ENCODE peak calls at places on chromosomes 6 and 20, in eight cellular contexts. One of them, this sample, is unnamed.

GRCh38 chr20:59661621-59662020 is 57.3 kb downstream of the PHACTR3 start:
- DNase-seq in psoas muscle: no peak
- DNase-seq in ovary: no peak
- DNase-seq in cardiac muscle cell: no peak
- DNase-seq in heart right ventricle: no peak
- DNase-seq in HepG2: no peak
- DNase-seq in heart left ventricle: no peak
- DNase-seq in GM23338: no peak
- DNase-seq in this sample: peak; percentile 46

GRCh38 chr6:38131527-38131965 is 312.0 kb downstream of the ZFAND3 start:
- DNase-seq in heart left ventricle: no peak
- DNase-seq in heart right ventricle: no peak
- DNase-seq in GM23338: no peak
- DNase-seq in cardiac muscle cell: no peak
- DNase-seq in ovary: no peak
- DNase-seq in HepG2: no peak
- DNase-seq in psoas muscle: no peak
- DNase-seq in this sample: no peak

GRCh38 chr20:5316188-5317158 is at the start of gene PROKR2:
- DNase-seq in cardiac muscle cell: peak; percentile 43
- DNase-seq in GM23338: peak; percentile 86
- DNase-seq in ovary: no peak
- DNase-seq in psoas muscle: no peak
- DNase-seq in HepG2: no peak
- DNase-seq in heart right ventricle: peak; percentile 11
- DNase-seq in heart left ventricle: no peak
- DNase-seq in this sample: no peak

GRCh38 chr6:125981566-125982185 is 4.7 kb upstream of the TRMT11 start:
- DNase-seq in HepG2: no peak
- DNase-seq in psoas muscle: no peak
- DNase-seq in heart right ventricle: no peak
- DNase-seq in ovary: no peak
- DNase-seq in GM23338: no peak
- DNase-seq in heart left ventricle: no peak
- DNase-seq in cardiac muscle cell: no peak
- DNase-seq in this sample: no peak

GRCh38 chr20:56916345-56916622 is 287.2 kb downstream of the TFAP2C start:
- DNase-seq in GM23338: no peak
- DNase-seq in psoas muscle: no peak
- DNase-seq in cardiac muscle cell: no peak
- DNase-seq in ovary: no peak
- DNase-seq in heart left ventricle: no peak
- DNase-seq in heart right ventricle: no peak
- DNase-seq in HepG2: no peak
- DNase-seq in this sample: no peak

GRCh38 chr6:87366428-87366827 is 21.8 kb downstream of the C6orf163 start:
- DNase-seq in psoas muscle: no peak
- DNase-seq in HepG2: no peak
- DNase-seq in heart left ventricle: no peak
- DNase-seq in cardiac muscle cell: no peak
- DNase-seq in ovary: no peak
- DNase-seq in GM23338: no peak
- DNase-seq in heart right ventricle: no peak
- DNase-seq in this sample: no peak

GRCh38 chr6:122995930-122996796 is at the start of gene CLVS2:
- DNase-seq in heart right ventricle: peak; percentile 7
- DNase-seq in GM23338: peak; percentile 89
- DNase-seq in HepG2: no peak
- DNase-seq in heart left ventricle: no peak
- DNase-seq in psoas muscle: peak; percentile 44
- DNase-seq in cardiac muscle cell: peak; percentile 68
- DNase-seq in ovary: no peak
- DNase-seq in this sample: no peak

GRCh38 chr6:33095681-33096080 is 19.9 kb downstream of the HLA-DPB1 start:
- DNase-seq in psoas muscle: no peak
- DNase-seq in heart left ventricle: no peak
- DNase-seq in GM23338: no peak
- DNase-seq in HepG2: no peak
- DNase-seq in ovary: no peak
- DNase-seq in heart right ventricle: no peak
- DNase-seq in cardiac muscle cell: no peak
- DNase-seq in this sample: no peak

GRCh38 chr20:10716855-10717254 is 43.1 kb upstream of the JAG1 start:
- DNase-seq in cardiac muscle cell: no peak
- DNase-seq in ovary: no peak
- DNase-seq in heart left ventricle: no peak
- DNase-seq in HepG2: peak; percentile 46
- DNase-seq in psoas muscle: no peak
- DNase-seq in heart right ventricle: no peak
- DNase-seq in GM23338: no peak
- DNase-seq in this sample: no peak

GRCh38 chr20:23078994-23079364 is 7.1 kb downstream of the CD93 start:
- DNase-seq in cardiac muscle cell: peak; percentile 32
- DNase-seq in heart right ventricle: no peak
- DNase-seq in GM23338: peak; percentile 73
- DNase-seq in ovary: no peak
- DNase-seq in psoas muscle: no peak
- DNase-seq in heart left ventricle: no peak
- DNase-seq in HepG2: peak; percentile 16
- DNase-seq in this sample: no peak

GRCh38 chr6:81376745-81377144 is 375.7 kb downstream of the TENT5A start:
- DNase-seq in cardiac muscle cell: no peak
- DNase-seq in ovary: no peak
- DNase-seq in GM23338: no peak
- DNase-seq in psoas muscle: no peak
- DNase-seq in heart left ventricle: no peak
- DNase-seq in heart right ventricle: no peak
- DNase-seq in HepG2: no peak
- DNase-seq in this sample: no peak

GRCh38 chr6:7899046-7899888 is 11.3 kb downstream of the TXNDC5 start:
- DNase-seq in GM23338: peak; percentile 22
- DNase-seq in heart right ventricle: no peak
- DNase-seq in ovary: no peak
- DNase-seq in HepG2: peak; percentile 50
- DNase-seq in cardiac muscle cell: no peak
- DNase-seq in psoas muscle: no peak
- DNase-seq in heart left ventricle: no peak
- DNase-seq in this sample: no peak
- TF ChIP-seq CTCF in GM23338: no peak
- TF ChIP-seq CTCF in heart right ventricle: no peak
- TF ChIP-seq CTCF in ovary: no peak
- TF ChIP-seq CTCF in HepG2: peak; percentile 67
- TF ChIP-seq CTCF in cardiac muscle cell: no peak
- TF ChIP-seq CTCF in psoas muscle: no peak
- TF ChIP-seq CTCF in heart left ventricle: no peak
- TF ChIP-seq CTCF in this sample: no peak

GRCh38 chr6:129700666-129701065 is 9.3 kb downstream of the ARHGAP18 start:
- DNase-seq in HepG2: no peak
- DNase-seq in heart right ventricle: no peak
- DNase-seq in ovary: no peak
- DNase-seq in GM23338: no peak
- DNase-seq in heart left ventricle: no peak
- DNase-seq in psoas muscle: no peak
- DNase-seq in cardiac muscle cell: no peak
- DNase-seq in this sample: no peak
- H3K27ac ChIP-seq in HepG2: peak overlapping the region; percentile 6
- H3K27ac ChIP-seq in heart right ventricle: no peak overlapping the region
- H3K27ac ChIP-seq in ovary: no peak overlapping the region
- H3K27ac ChIP-seq in GM23338: no peak overlapping the region
- H3K27ac ChIP-seq in heart left ventricle: no peak overlapping the region
- H3K27ac ChIP-seq in psoas muscle: peak overlapping the region; percentile 44
- H3K27ac ChIP-seq in cardiac muscle cell: no peak overlapping the region
- H3K27ac ChIP-seq in this sample: no peak overlapping the region

GRCh38 chr20:47370214-47370613 is 13.7 kb upstream of the ZMYND8 start:
- DNase-seq in GM23338: no peak
- DNase-seq in heart left ventricle: no peak
- DNase-seq in cardiac muscle cell: no peak
- DNase-seq in ovary: no peak
- DNase-seq in psoas muscle: no peak
- DNase-seq in heart right ventricle: no peak
- DNase-seq in HepG2: no peak
- DNase-seq in this sample: no peak

GRCh38 chr20:47370850-47371782 is 14.6 kb upstream of the ZMYND8 start:
- DNase-seq in HepG2: peak; percentile 70
- DNase-seq in GM23338: peak; percentile 81
- DNase-seq in ovary: no peak
- DNase-seq in heart left ventricle: no peak
- DNase-seq in heart right ventricle: no peak
- DNase-seq in cardiac muscle cell: no peak
- DNase-seq in psoas muscle: no peak
- DNase-seq in this sample: no peak

GRCh38 chr20:47365023-47365764 is 8.7 kb upstream of the ZMYND8 start:
- DNase-seq in heart right ventricle: no peak
- DNase-seq in HepG2: no peak
- DNase-seq in psoas muscle: peak; percentile 6
- DNase-seq in GM23338: no peak
- DNase-seq in ovary: no peak
- DNase-seq in heart left ventricle: no peak
- DNase-seq in cardiac muscle cell: no peak
- DNase-seq in this sample: no peak

GRCh38 chr20:47373206-47373722 is 16.8 kb upstream of the ZMYND8 start:
- DNase-seq in cardiac muscle cell: no peak
- DNase-seq in psoas muscle: no peak
- DNase-seq in GM23338: no peak
- DNase-seq in heart right ventricle: no peak
- DNase-seq in ovary: no peak
- DNase-seq in heart left ventricle: no peak
- DNase-seq in HepG2: no peak
- DNase-seq in this sample: no peak

GRCh38 chr20:47368301-47368700 is 11.8 kb upstream of the ZMYND8 start:
- DNase-seq in heart right ventricle: no peak
- DNase-seq in HepG2: no peak
- DNase-seq in heart left ventricle: no peak
- DNase-seq in GM23338: peak; percentile 40
- DNase-seq in cardiac muscle cell: no peak
- DNase-seq in psoas muscle: peak; percentile 25
- DNase-seq in ovary: no peak
- DNase-seq in this sample: no peak
- H3K4me3 ChIP-seq in heart right ventricle: no peak overlapping the region
- H3K4me3 ChIP-seq in HepG2: no peak overlapping the region
- H3K4me3 ChIP-seq in heart left ventricle: no peak overlapping the region
- H3K4me3 ChIP-seq in GM23338: peak overlapping the region; percentile 54
- H3K4me3 ChIP-seq in cardiac muscle cell: no peak overlapping the region
- H3K4me3 ChIP-seq in psoas muscle: no peak overlapping the region
- H3K4me3 ChIP-seq in ovary: no peak overlapping the region
- H3K4me3 ChIP-seq in this sample: no peak overlapping the region

GRCh38 chr6:165806126-165806810 is 143.2 kb upstream of the PDE10A start:
- DNase-seq in ovary: no peak
- DNase-seq in GM23338: no peak
- DNase-seq in heart left ventricle: peak; percentile 36
- DNase-seq in cardiac muscle cell: no peak
- DNase-seq in psoas muscle: no peak
- DNase-seq in heart right ventricle: no peak
- DNase-seq in HepG2: no peak
- DNase-seq in this sample: no peak
- TF ChIP-seq CTCF in ovary: no peak
- TF ChIP-seq CTCF in GM23338: no peak
- TF ChIP-seq CTCF in heart left ventricle: no peak
- TF ChIP-seq CTCF in cardiac muscle cell: no peak
- TF ChIP-seq CTCF in psoas muscle: no peak
- TF ChIP-seq CTCF in heart right ventricle: no peak
- TF ChIP-seq CTCF in HepG2: no peak
- TF ChIP-seq CTCF in this sample: no peak

GRCh38 chr20:3239867-3240775 is 1.1 kb upstream of the SLC4A11 start:
- DNase-seq in HepG2: no peak
- DNase-seq in GM23338: peak; percentile 60
- DNase-seq in cardiac muscle cell: no peak
- DNase-seq in heart right ventricle: no peak
- DNase-seq in ovary: no peak
- DNase-seq in psoas muscle: no peak
- DNase-seq in heart left ventricle: no peak
- DNase-seq in this sample: no peak
- H3K27ac ChIP-seq in HepG2: no peak overlapping the region
- H3K27ac ChIP-seq in GM23338: no peak overlapping the region
- H3K27ac ChIP-seq in cardiac muscle cell: no peak overlapping the region
- H3K27ac ChIP-seq in heart right ventricle: no peak overlapping the region
- H3K27ac ChIP-seq in ovary: no peak overlapping the region
- H3K27ac ChIP-seq in psoas muscle: no peak overlapping the region
- H3K27ac ChIP-seq in heart left ventricle: peak overlapping the region; percentile 8
- H3K27ac ChIP-seq in this sample: no peak overlapping the region

GRCh38 chr6:26329763-26330511 is 35.1 kb upstream of the BTN3A2 start:
- DNase-seq in heart left ventricle: no peak
- DNase-seq in psoas muscle: no peak
- DNase-seq in GM23338: peak; percentile 68
- DNase-seq in cardiac muscle cell: no peak
- DNase-seq in ovary: no peak
- DNase-seq in heart right ventricle: no peak
- DNase-seq in HepG2: peak; percentile 68
- DNase-seq in this sample: no peak

GRCh38 chr6:26328265-26328844 is 36.6 kb upstream of the BTN3A2 start:
- DNase-seq in ovary: no peak
- DNase-seq in heart right ventricle: no peak
- DNase-seq in heart left ventricle: no peak
- DNase-seq in psoas muscle: no peak
- DNase-seq in GM23338: no peak
- DNase-seq in HepG2: no peak
- DNase-seq in cardiac muscle cell: no peak
- DNase-seq in this sample: no peak

GRCh38 chr6:26324295-26324727 is 40.7 kb upstream of the BTN3A2 start:
- DNase-seq in GM23338: no peak
- DNase-seq in HepG2: peak; percentile 84
- DNase-seq in psoas muscle: no peak
- DNase-seq in heart left ventricle: no peak
- DNase-seq in cardiac muscle cell: no peak
- DNase-seq in heart right ventricle: no peak
- DNase-seq in ovary: no peak
- DNase-seq in this sample: no peak

GRCh38 chr6:26330835-26331808 is 33.9 kb upstream of the BTN3A2 start:
- DNase-seq in HepG2: peak; percentile 73
- DNase-seq in psoas muscle: no peak
- DNase-seq in GM23338: peak; percentile 73
- DNase-seq in heart right ventricle: no peak
- DNase-seq in cardiac muscle cell: no peak
- DNase-seq in ovary: no peak
- DNase-seq in heart left ventricle: no peak
- DNase-seq in this sample: no peak

DNA sequence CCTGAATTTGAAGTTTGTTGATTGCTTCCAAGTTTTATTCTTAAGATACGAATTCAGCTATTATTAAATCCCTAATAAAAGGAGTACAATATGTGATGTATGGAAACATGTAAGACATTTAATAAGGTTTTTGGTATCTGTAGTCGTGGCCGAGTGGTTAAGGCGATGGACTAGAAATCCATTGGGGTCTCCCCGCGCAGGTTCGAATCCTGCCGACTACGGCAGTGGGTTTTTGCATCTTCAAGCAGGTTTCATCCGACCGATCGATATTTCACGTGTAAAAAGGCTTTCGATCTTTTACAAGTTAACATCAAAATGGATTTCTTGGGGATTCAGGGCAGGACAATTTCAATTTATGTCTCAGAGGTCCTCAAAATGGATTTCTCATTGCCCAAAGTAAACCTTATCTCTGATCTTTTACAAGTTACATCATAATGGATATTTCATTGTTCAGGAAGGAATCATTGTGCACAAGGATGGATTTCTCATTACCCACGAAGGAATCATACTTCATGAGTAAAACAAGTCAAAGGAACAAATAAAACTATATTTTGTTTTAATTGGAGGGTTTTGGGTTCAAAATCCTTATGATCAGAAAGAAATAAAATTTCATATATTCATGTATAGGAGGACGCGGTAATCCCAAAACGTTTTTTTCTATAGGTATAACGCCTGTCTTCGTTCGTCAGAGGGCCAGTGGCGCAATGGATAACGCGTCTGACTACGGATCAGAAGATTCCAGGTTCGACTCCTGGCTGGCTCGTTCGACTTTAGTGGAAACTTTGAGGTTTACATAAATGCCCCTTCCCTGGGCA is 37.3 kb upstream of the BTN3A2 start:
- DNase-seq in heart left ventricle: no peak
- DNase-seq in heart right ventricle: no peak
- DNase-seq in psoas muscle: no peak
- DNase-seq in HepG2: peak; percentile 88
- DNase-seq in ovary: peak; percentile 57
- DNase-seq in GM23338: peak; percentile 83
- DNase-seq in cardiac muscle cell: no peak
- DNase-seq in this sample: no peak
- H3K4me3 ChIP-seq in heart left ventricle: no peak overlapping the region
- H3K4me3 ChIP-seq in heart right ventricle: no peak overlapping the region
- H3K4me3 ChIP-seq in psoas muscle: no peak overlapping the region
- H3K4me3 ChIP-seq in HepG2: peak overlapping the region; percentile 76
- H3K4me3 ChIP-seq in ovary: no peak overlapping the region
- H3K4me3 ChIP-seq in GM23338: peak overlapping the region; percentile 74
- H3K4me3 ChIP-seq in cardiac muscle cell: peak overlapping the region; percentile 42
- H3K4me3 ChIP-seq in this sample: no peak overlapping the region

This sample was measured in coronary artery.